ENCODE peak calls at places on chromosome 22, in eight cellular contexts. H, K, C, N, R, F, E and A are unnamed samples.

GRCh38 chr22:20807315-20807752 is 33.4 kb downstream of the SERPIND1 start:
- DNase-seq in H (peak; percentile 62), N (no peak), K (peak; percentile 82), F (no peak), R (no peak), E (peak; percentile 81), C (no peak), A (peak; percentile 85)

GRCh38 chr22:42064629-42065028 is 6.0 kb downstream of the NAGA start:
- DNase-seq in F (no peak), C (no peak), R (no peak), K (no peak), H (no peak), E (no peak), N (no peak), A (no peak)

GRCh38 chr22:41062146-41062545 is 30.2 kb upstream of the EP300 start:
- DNase-seq in C (no peak), R (peak; percentile 22), F (no peak), K (no peak), E (no peak), N (no peak), H (no peak), A (no peak)

GRCh38 chr22:19761500-19762314 is 1.1 kb downstream of the TBX1 start:
- DNase-seq in F (no peak), N (no peak), C (peak; percentile 37), H (no peak), E (no peak), R (peak; percentile 53), K (no peak), A (no peak)

GRCh38 chr22:38267086-38267485 is 5.7 kb downstream of the TMEM184B start:
- DNase-seq in C (no peak), R (no peak), N (peak; percentile 48), E (no peak), H (no peak), K (no peak), F (peak; percentile 69), A (peak; percentile 90)

GRCh38 chr22:18966748-18967147 is 30.7 kb upstream of the PRODH start:
- DNase-seq in K (no peak), E (no peak), C (no peak), H (no peak), N (peak; percentile 29), R (no peak), F (no peak), A (no peak)

GRCh38 chr22:29997516-29997915 is 82.7 kb upstream of the HORMAD2 start:
- DNase-seq in N (no peak), K (no peak), C (no peak), F (no peak), R (no peak), E (no peak), H (no peak), A (no peak)

GRCh38 chr22:37501610-37502341 is 15.6 kb upstream of the MFNG start:
- DNase-seq in R (no peak), N (peak; percentile 82), K (peak; percentile 92), E (peak; percentile 77), F (no peak), C (no peak), H (peak; percentile 88), A (peak; percentile 94)

GRCh38 chr22:24554316-24555159 is at the start of gene GUCD1:
- DNase-seq in E (peak; percentile 37), N (peak; percentile 51), R (peak; percentile 39), K (peak; percentile 61), H (peak; percentile 36), F (peak; percentile 51), C (peak; percentile 29), A (peak; percentile 37)

GRCh38 chr22:21055880-21056319 is 10.2 kb downstream of the LRRC74B start:
- DNase-seq in K (no peak), F (no peak), E (no peak), R (peak; percentile 49), N (no peak), H (no peak), C (no peak), A (no peak)

GRCh38 chr22:45891471-45891995 is 85.4 kb downstream of the WNT7B start:
- DNase-seq in E (no peak), R (no peak), N (no peak), C (no peak), F (no peak), H (no peak), K (no peak), A (no peak)

GRCh38 chr22:33600595-33600994 is 319.7 kb downstream of the LARGE1 start:
- DNase-seq in H (no peak), N (no peak), E (no peak), R (no peak), K (no peak), F (no peak), C (no peak), A (no peak)

GRCh38 chr22:44824271-44824670 is 71.9 kb downstream of the ARHGAP8 start:
- DNase-seq in H (no peak), N (no peak), F (no peak), K (no peak), E (no peak), R (no peak), C (no peak), A (no peak)

GRCh38 chr22:44825310-44826150 is 73.2 kb downstream of the ARHGAP8 start:
- DNase-seq in E (no peak), H (no peak), C (no peak), K (no peak), N (no peak), F (no peak), R (no peak), A (no peak)

GRCh38 chr22:44827666-44828065 is 75.3 kb downstream of the ARHGAP8 start:
- DNase-seq in F (no peak), C (no peak), R (no peak), E (no peak), K (no peak), H (no peak), N (no peak), A (no peak)

GRCh38 chr22:44831885-44832284 is 79.5 kb downstream of the ARHGAP8 start:
- DNase-seq in C (no peak), R (no peak), E (no peak), F (no peak), N (no peak), K (no peak), H (no peak), A (no peak)

GRCh38 chr22:44828193-44828592 is 75.8 kb downstream of the ARHGAP8 start:
- DNase-seq in K (no peak), N (no peak), R (peak; percentile 66), C (peak; percentile 80), H (no peak), F (peak; percentile 43), E (no peak), A (no peak)
- TF ChIP-seq CTCF in K (peak; percentile 29), N (peak; percentile 14), R (peak; percentile 57), C (peak; percentile 71), H (peak; percentile 26), F (peak; percentile 70), E (peak; percentile 52), A (peak; percentile 43)

DNA sequence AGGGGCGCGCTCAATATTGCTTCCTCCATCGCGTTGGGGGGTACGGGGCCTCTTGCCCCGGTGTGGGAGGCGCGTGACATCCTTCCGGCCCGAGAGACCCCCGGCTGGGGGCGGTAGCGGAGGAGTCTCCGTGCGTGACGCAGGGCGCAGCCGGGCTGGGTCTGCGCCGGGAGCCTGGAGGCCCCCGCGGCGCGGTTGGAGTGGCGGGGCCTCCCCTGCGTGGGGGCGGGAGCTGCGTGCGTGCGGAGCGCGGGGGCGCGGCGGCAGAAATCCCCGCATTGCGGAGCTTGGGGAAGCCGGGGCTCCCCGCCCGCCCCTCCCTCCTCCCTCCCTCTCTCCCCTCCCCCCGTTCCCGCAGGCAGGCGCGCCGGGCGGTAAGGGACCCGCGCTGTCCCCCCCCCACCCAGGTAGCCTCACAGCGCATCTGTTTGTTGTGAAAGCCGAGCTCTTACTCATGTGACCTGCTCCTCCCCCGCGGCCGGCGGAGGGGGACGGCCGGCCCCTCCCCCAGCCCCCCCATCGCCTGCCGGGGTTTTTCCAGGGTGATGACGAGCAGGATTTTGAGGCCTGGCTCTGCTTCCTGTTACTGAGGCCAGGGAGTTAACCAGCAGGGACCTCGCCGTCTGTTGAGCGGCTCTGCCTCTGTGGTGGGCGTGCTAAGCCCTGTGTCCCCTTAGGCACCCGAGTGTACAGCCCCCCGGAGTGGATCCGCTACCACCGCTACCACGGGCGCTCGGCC is 1.6 kb downstream of the PIM3 start:
- DNase-seq in R (peak; percentile 85), H (peak; percentile 93), E (peak; percentile 89), K (peak; percentile 93), N (peak; percentile 91), F (peak; percentile 93), C (peak; percentile 77), A (peak; percentile 94)
- TF ChIP-seq CTCF in R (no peak), H (no peak), E (no peak), K (no peak), N (no peak), F (no peak), C (no peak), A (no peak)

GRCh38 chr22:44332946-44333345 is 20.2 kb upstream of the SHISAL1 start:
- DNase-seq in N (no peak), E (no peak), R (no peak), K (no peak), F (no peak), C (no peak), H (no peak), A (no peak)

GRCh38 chr22:44330727-44331660 is 18.2 kb upstream of the SHISAL1 start:
- DNase-seq in H (no peak), N (no peak), E (no peak), C (peak; percentile 68), F (no peak), K (no peak), R (peak; percentile 69), A (no peak)

GRCh38 chr22:44333847-44334635 is 21.3 kb upstream of the SHISAL1 start:
- DNase-seq in C (no peak), N (no peak), F (no peak), H (no peak), E (no peak), K (no peak), R (no peak), A (no peak)

GRCh38 chr22:44330188-44330726 is 17.5 kb upstream of the SHISAL1 start:
- DNase-seq in F (no peak), K (no peak), N (no peak), H (no peak), E (no peak), R (no peak), C (no peak), A (no peak)

DNA sequence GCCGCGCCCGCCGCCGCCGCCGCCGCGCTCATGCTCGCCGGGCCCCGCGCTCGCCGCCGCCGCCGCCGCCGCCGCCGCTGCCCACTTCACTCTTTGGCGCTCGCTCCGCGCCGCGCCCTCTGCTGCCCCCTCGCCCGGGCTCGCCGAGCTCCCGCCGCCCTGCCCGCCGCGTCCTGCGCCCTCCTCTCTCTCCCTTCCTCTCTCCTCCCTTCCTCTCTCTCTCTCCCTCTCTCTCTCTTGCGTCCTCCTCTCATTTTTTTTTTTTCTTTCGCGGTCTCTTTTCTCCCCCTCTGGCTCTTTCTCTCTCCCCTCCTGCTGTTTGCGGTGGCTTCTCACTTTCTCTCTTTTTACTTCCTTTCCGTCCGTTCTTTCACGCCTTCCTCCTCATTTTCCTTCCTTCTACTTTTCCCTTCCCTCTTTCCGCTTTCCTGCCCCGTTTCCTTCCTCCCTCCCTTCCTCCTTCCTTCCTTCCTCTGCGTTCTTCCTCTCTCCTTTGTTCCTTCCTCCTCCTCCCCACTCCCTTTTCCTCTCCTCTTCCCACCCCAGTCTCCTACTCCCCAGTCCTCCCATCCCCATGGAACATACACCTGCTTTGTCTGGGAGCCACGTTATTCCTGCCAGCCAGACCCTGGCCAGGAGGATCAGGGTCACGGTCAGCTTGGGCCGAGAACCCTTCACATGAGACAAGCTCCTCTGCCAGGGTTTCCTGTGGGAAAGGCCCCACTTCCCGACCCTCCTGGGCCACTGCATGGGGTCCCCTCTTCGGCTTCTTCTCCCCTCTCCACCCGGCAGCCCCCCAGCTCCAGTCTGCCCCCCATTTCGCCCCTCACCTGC is 19.3 kb upstream of the SHISAL1 start:
- DNase-seq in H (no peak), R (peak; percentile 68), F (no peak), K (peak; percentile 17), N (no peak), E (no peak), C (no peak), A (peak; percentile 27)
- TF ChIP-seq CTCF in H (no peak), R (peak; percentile 13), F (no peak), K (no peak), N (no peak), E (no peak), C (no peak), A (no peak)

GRCh38 chr22:27580311-27580897 is 221.2 kb downstream of the MN1 start:
- DNase-seq in K (no peak), H (no peak), F (no peak), E (no peak), R (no peak), N (no peak), C (no peak), A (no peak)
- TF ChIP-seq CTCF in K (no peak), H (no peak), F (no peak), E (no peak), R (no peak), N (no peak), C (no peak), A (no peak)